ENCODE peak calls at places on chromosomes 6 and 20, in eight cellular contexts. X is sigmoid colon, R is MCF 10A, E is glutamatergic neuron, F is epithelial cell of esophagus, O is fibroblast of mammary gland, H is HFFc6, W is right atrium auricular region. D is an unnamed sample.

GRCh38 chr20:62983210-62983609 is 23.6 kb downstream of the BHLHE23 start:
- DNase-seq in F (no peak), E (no peak), H (no peak), R (no peak), O (no peak), W (no peak), X (no peak), D (no peak)

GRCh38 chr6:57064809-57065208 is 18.3 kb downstream of the KIAA1586 start:
- DNase-seq in F (no peak), E (no peak), O (no peak), X (no peak), R (no peak), W (no peak), H (peak; percentile 28), D (no peak)

GRCh38 chr6:73739097-73739496 is 43.1 kb downstream of the CD109 start:
- DNase-seq in X (no peak), E (no peak), R (peak; percentile 68), H (peak; percentile 49), W (no peak), F (peak; percentile 61), O (peak; percentile 76), D (peak; percentile 8)

GRCh38 chr20:23122959-23123655 is 37.0 kb upstream of the CD93 start:
- DNase-seq in O (no peak), E (no peak), X (peak; percentile 46), R (no peak), H (no peak), F (no peak), W (no peak), D (no peak)

GRCh38 chr6:112153926-112154621 is 66.7 kb downstream of the FAM229B start:
- DNase-seq in X (no peak), F (peak; percentile 65), H (peak; percentile 52), W (no peak), R (peak; percentile 80), E (no peak), O (peak; percentile 89), D (no peak)

GRCh38 chr6:8556370-8557018 is 121.1 kb upstream of the SLC35B3 start:
- DNase-seq in O (peak; percentile 78), W (no peak), R (peak; percentile 90), X (no peak), E (no peak), H (no peak), F (peak; percentile 93), D (no peak)

GRCh38 chr20:25047766-25048165 is 10.2 kb downstream of the ACSS1 start:
- DNase-seq in F (peak; percentile 51), E (no peak), R (no peak), H (no peak), W (no peak), X (peak; percentile 54), O (no peak), D (no peak)

GRCh38 chr20:21183722-21184121 is 57.8 kb downstream of the KIZ start:
- DNase-seq in E (no peak), H (peak; percentile 55), F (no peak), R (peak; percentile 29), W (no peak), O (peak; percentile 62), X (no peak), D (no peak)

GRCh38 chr6:42365021-42365420 is 86.7 kb downstream of the TRERF1 start:
- DNase-seq in X (no peak), F (peak; percentile 16), R (peak; percentile 37), O (no peak), E (no peak), H (no peak), W (no peak), D (no peak)

GRCh38 chr20:10672579-10673127 is 1.1 kb downstream of the JAG1 start:
- DNase-seq in W (peak; percentile 74), O (peak; percentile 66), X (peak; percentile 86), E (peak; percentile 68), F (no peak), H (peak; percentile 37), R (peak; percentile 69), D (peak; percentile 55)

GRCh38 chr6:147678256-147678655 is 169.8 kb downstream of the SAMD5 start:
- DNase-seq in R (no peak), F (no peak), X (no peak), H (no peak), W (no peak), O (no peak), E (no peak), D (no peak)

GRCh38 chr20:56363491-56363890 is 4.7 kb downstream of the FAM210B start:
- DNase-seq in R (no peak), X (no peak), H (no peak), F (no peak), E (no peak), O (no peak), W (no peak), D (no peak)

GRCh38 chr6:133764011-133764812 is 124.7 kb upstream of the TCF21 start:
- DNase-seq in W (no peak), E (no peak), H (peak; percentile 73), R (no peak), O (peak; percentile 89), X (no peak), F (peak; percentile 24), D (no peak)

DNA sequence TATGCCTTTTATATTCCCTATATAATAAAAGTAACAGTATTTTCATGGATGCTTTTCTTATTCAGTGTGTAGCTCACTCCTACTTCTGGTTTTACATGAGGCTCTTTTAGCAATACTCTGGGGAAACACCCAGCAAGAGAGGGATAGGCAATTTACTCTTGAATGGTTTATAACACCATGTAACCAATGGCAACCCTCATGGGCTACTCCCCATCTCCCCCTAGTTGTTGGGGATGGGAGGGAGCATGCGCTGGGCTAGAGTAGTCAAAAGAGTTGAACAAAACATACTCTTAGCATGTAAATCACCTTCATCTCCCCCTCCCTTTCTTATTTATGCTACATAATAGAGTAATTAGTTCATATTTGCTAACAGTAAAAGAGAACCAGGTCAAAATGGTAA is 140.1 kb upstream of the LRFN2 start:
- DNase-seq in X (no peak), R (no peak), F (no peak), W (no peak), E (peak; percentile 49), O (no peak), H (no peak), D (no peak)
- TF ChIP-seq CTCF in X (no peak), R (no peak), F (no peak), W (no peak), E (peak; percentile 36), O (no peak), H (no peak), D (peak; percentile 36)

DNA sequence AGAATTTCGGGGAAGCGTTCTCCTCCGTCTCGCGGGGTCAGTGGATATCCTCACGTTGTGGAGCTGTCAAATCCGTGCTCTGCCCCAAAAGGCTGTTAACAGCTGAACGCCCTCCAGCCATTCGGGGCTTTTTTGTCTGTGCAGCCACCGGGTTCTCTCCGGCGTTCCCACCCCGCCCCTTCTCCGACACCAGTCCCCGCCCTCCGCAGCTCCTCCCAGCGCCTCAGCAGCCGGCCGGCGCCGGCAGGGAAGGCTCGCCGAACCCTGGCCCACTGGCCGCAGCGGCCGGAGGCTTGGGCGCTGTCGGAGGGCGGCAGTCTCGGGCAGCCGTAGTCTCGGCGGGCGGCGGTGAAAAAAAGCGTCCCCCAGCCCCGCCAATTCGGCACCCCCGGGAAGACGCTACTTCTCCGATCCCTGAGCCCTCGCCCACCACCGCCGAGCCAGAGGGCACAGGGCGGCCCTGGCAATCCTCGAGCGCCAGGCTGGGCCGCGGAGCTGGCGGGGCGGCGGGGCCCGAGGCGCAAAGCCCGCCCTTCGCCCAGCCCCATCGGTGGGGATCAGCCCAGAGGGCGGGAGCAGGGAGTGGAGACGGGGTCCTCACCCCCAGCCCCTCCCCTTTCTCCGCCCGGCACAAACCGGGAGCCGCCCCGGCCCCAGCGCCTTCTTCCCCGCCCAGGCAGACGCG is at the start of gene SESN1:
- DNase-seq in R (peak; percentile 95), W (peak; percentile 94), E (peak; percentile 95), O (peak; percentile 88), X (peak; percentile 97), F (peak; percentile 98), H (peak; percentile 95), D (peak; percentile 94)
- TF ChIP-seq CTCF in R (no peak), W (no peak), E (no peak), O (no peak), X (no peak), F (no peak), H (peak; percentile 35), D (no peak)

GRCh38 chr20:933024-933423 is 16.9 kb upstream of the ANGPT4 start:
- DNase-seq in W (no peak), R (no peak), E (no peak), X (no peak), H (no peak), O (no peak), F (no peak), D (no peak)

GRCh38 chr20:931401-931800 is 15.3 kb upstream of the ANGPT4 start:
- DNase-seq in W (no peak), O (peak; percentile 28), R (peak; percentile 22), X (no peak), E (no peak), F (no peak), H (no peak), D (no peak)

GRCh38 chr20:939606-940005 is 23.5 kb upstream of the ANGPT4 start:
- DNase-seq in R (no peak), F (no peak), O (no peak), X (no peak), W (no peak), E (no peak), H (no peak), D (no peak)

DNA sequence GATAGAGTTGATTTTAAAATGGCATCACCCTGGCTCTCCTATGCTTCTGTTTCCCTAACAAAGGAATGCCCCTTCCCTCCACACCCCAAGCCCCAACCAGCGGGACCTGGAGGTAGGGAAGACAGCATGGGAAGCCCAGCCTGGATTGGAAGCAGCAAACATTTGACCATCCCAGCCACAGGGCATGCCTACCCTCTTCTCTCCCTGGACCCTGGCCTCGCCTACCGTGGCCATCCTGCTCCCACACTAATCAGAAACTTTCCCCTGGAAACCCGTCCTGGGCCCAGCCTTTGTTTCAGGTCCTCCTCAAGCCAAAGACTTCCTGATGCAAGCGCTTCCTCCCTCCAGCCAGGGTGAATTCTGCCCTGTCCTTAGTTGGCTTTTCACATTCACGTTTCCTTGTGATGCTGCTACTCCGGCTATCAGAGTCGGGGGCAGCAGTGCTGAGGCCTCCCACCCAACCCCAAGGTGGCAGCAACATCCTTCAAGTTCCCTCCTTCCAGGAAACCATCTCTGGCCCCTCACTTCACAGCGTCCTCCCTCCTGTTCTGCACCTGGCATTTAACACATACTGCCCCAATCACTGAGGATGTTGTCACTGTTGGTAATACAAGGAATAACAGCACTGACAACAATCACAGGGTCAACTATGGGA is 18.2 kb upstream of the ANGPT4 start:
- DNase-seq in F (no peak), X (no peak), E (no peak), O (no peak), W (no peak), H (no peak), R (no peak), D (no peak)
- TF ChIP-seq CTCF in F (no peak), X (no peak), E (no peak), O (no peak), W (no peak), H (no peak), R (no peak), D (no peak)

GRCh38 chr6:141118991-141119390 is 1013.7 kb upstream of the GJE1 start:
- DNase-seq in R (no peak), F (no peak), O (no peak), E (no peak), X (no peak), W (no peak), H (no peak), D (no peak)

GRCh38 chr6:141123084-141123483 is 1009.6 kb upstream of the GJE1 start:
- DNase-seq in X (no peak), E (no peak), H (no peak), O (no peak), R (no peak), W (no peak), F (no peak), D (no peak)

GRCh38 chr6:141123497-141123896 is 1009.2 kb upstream of the GJE1 start:
- DNase-seq in F (no peak), W (no peak), H (no peak), R (no peak), E (no peak), X (no peak), O (no peak), D (no peak)

GRCh38 chr6:141117869-141118268 is 1014.9 kb upstream of the GJE1 start:
- DNase-seq in F (no peak), O (no peak), R (peak; percentile 19), H (no peak), E (no peak), W (no peak), X (no peak), D (no peak)
- TF ChIP-seq CTCF in F (no peak), O (no peak), R (no peak), H (no peak), E (no peak), W (no peak), X (no peak), D (no peak)

D was measured in nephron progenitor cell.